ENCODE peak calls at places on chromosomes 16 and 17, in eight cellular contexts. T, M, R, Y, N, U, F and P are unnamed samples.

GRCh38 chr17:17029938-17030337 is 12.3 kb upstream of the MPRIP start:
- DNase-seq in N (no peak), M (no peak), F (no peak), T (peak; percentile 6), R (no peak), U (no peak), Y (no peak), P (no peak)

GRCh38 chr17:56011406-56012131 is 141.7 kb upstream of the ANKFN1 start:
- DNase-seq in M (no peak), F (no peak), R (no peak), T (no peak), U (no peak), Y (no peak), N (no peak), P (no peak)

GRCh38 chr17:63929860-63930766 is 2.0 kb downstream of the CD79B start:
- DNase-seq in R (no peak), F (no peak), U (no peak), Y (no peak), M (peak; percentile 35), N (peak; percentile 57), T (no peak), P (no peak)

GRCh38 chr17:82830249-82830661 is 9.6 kb downstream of the ZNF750 start:
- DNase-seq in U (no peak), T (no peak), M (no peak), Y (no peak), R (no peak), N (no peak), F (no peak), P (no peak)

GRCh38 chr17:7478276-7479138 is 924 bp downstream of the ZBTB4 start:
- DNase-seq in N (no peak), U (no peak), R (peak; percentile 13), M (peak; percentile 72), F (peak; percentile 76), Y (no peak), T (peak; percentile 58), P (peak; percentile 85)

GRCh38 chr16:12545792-12546342 is 257.8 kb downstream of the CPPED1 start:
- DNase-seq in M (no peak), R (no peak), Y (no peak), F (no peak), T (no peak), U (no peak), N (peak; percentile 94), P (no peak)

GRCh38 chr16:19697756-19698318 is 20.2 kb downstream of the KNOP1 start:
- DNase-seq in Y (no peak), N (no peak), R (no peak), U (no peak), F (no peak), M (no peak), T (no peak), P (no peak)

GRCh38 chr16:87703835-87704375 is 61.9 kb downstream of the KLHDC4 start:
- DNase-seq in T (no peak), Y (no peak), F (no peak), N (no peak), U (no peak), R (no peak), M (no peak), P (no peak)

GRCh38 chr16:70331588-70332358 is 14.9 kb upstream of the DDX19A start:
- DNase-seq in F (peak; percentile 38), U (no peak), T (peak; percentile 18), R (peak; percentile 31), N (peak; percentile 34), M (peak; percentile 48), Y (no peak), P (no peak)

GRCh38 chr17:79338142-79338541 is 263.5 kb downstream of the ENGASE start:
- DNase-seq in U (no peak), R (no peak), T (peak; percentile 64), M (peak; percentile 36), F (peak; percentile 3), Y (peak; percentile 12), N (peak; percentile 38), P (no peak)

GRCh38 chr17:5241861-5242671 is 7.4 kb upstream of the SCIMP start:
- DNase-seq in N (peak; percentile 88), Y (peak; percentile 80), F (no peak), T (no peak), U (no peak), R (no peak), M (no peak), P (peak; percentile 23)

GRCh38 chr17:72916991-72917390 is 175.5 kb downstream of the SLC39A11 start:
- DNase-seq in F (no peak), N (no peak), T (no peak), U (no peak), R (no peak), Y (no peak), M (no peak), P (no peak)

GRCh38 chr17:15931394-15931793 is 13.5 kb upstream of the ADORA2B start:
- DNase-seq in T (no peak), R (peak; percentile 45), F (no peak), Y (no peak), U (no peak), M (no peak), N (no peak), P (no peak)

DNA sequence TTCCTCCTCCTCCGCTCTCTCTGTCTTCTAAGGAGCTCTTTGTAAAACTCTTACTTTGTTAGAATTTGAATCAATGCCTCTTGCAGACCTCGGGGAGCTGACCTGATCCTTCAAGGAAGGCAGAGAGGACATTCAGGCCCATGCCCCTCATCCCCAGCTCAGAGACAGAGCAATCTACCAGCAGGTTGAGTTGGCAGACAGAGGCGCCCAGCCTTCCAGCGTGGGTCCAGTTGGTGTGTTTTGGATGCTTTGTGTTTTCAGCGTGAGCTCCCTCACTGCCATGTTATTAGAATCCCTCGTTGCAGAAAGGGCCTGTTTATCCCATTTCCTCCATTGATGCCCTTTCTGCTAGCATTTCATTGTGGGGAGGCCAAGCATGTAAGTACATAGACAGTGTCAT is 167.1 kb downstream of the CMIP start:
- DNase-seq in U (no peak), Y (no peak), F (no peak), N (no peak), M (no peak), T (no peak), R (no peak), P (no peak)
- TF ChIP-seq EZH2phosphoT487 in U (no peak), Y (no peak), F (no peak), N (no peak), M (no peak), T (no peak), R (no peak), P (no peak)

DNA sequence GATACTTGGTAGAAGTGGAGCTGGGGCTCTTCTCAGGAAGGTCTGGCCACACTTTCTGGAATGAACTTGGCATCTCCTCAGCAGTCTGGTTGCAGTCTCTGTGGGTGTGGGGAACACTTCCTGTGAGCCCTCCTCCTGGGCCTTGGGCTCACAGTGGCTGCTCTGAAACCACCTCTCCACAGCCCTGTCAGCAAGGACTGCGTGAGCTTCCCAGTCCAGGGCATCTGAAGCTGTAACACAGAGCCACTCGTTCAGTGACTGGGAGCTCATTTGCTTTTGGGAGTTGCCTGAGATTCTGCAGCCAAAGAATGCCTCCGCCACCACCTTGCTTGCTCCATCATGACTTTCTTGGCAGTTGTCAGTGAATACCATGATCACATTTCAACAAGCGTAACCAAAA is 60.0 kb downstream of the CLEC16A start:
- DNase-seq in R (no peak), N (no peak), Y (no peak), M (no peak), F (peak; percentile 71), U (no peak), T (no peak), P (no peak)
- H3K27ac ChIP-seq in R (no peak overlapping the region), N (no peak overlapping the region), Y (no peak overlapping the region), M (no peak overlapping the region), F (peak overlapping the region; percentile 86), U (no peak overlapping the region), T (no peak overlapping the region), P (no peak overlapping the region)

GRCh38 chr16:11297492-11298142 is 16.5 kb upstream of the PRM1 start:
- DNase-seq in F (peak; percentile 65), T (peak; percentile 53), R (no peak), U (no peak), N (peak; percentile 96), Y (peak; percentile 94), M (peak; percentile 70), P (peak; percentile 74)
- TF ChIP-seq EZH2phosphoT487 in F (no peak), T (no peak), R (no peak), U (no peak), N (no peak), Y (no peak), M (no peak), P (no peak)

GRCh38 chr16:50302472-50303005 is 36.2 kb downstream of the ADCY7 start:
- DNase-seq in Y (no peak), T (no peak), M (no peak), R (no peak), U (no peak), F (no peak), N (no peak), P (no peak)

GRCh38 chr16:50303041-50303604 is 36.8 kb downstream of the ADCY7 start:
- DNase-seq in Y (no peak), R (no peak), U (no peak), M (no peak), T (no peak), F (no peak), N (no peak), P (no peak)

GRCh38 chr16:50305441-50306061 is 39.2 kb downstream of the ADCY7 start:
- DNase-seq in T (no peak), N (no peak), U (no peak), R (no peak), F (no peak), M (no peak), Y (no peak), P (no peak)

GRCh38 chr16:50304467-50305440 is 38.4 kb downstream of the ADCY7 start:
- DNase-seq in R (no peak), M (no peak), T (no peak), U (no peak), F (no peak), Y (no peak), N (no peak), P (no peak)

GRCh38 chr16:50303605-50304466 is 37.5 kb downstream of the ADCY7 start:
- DNase-seq in N (no peak), T (no peak), F (no peak), Y (no peak), U (no peak), M (no peak), R (no peak), P (no peak)
- H3K27ac ChIP-seq in N (no peak overlapping the region), T (no peak overlapping the region), F (no peak overlapping the region), Y (no peak overlapping the region), U (no peak overlapping the region), M (no peak overlapping the region), R (no peak overlapping the region), P (no peak overlapping the region)

GRCh38 chr17:29620779-29621500 is 1.8 kb downstream of the CORO6 start:
- DNase-seq in T (no peak), M (no peak), Y (no peak), N (no peak), U (no peak), F (no peak), R (no peak), P (no peak)

GRCh38 chr17:29618272-29619065 is 4.2 kb downstream of the CORO6 start:
- DNase-seq in Y (no peak), F (no peak), N (no peak), T (no peak), R (no peak), U (no peak), M (peak; percentile 72), P (no peak)

GRCh38 chr17:29617481-29618271 is 5.0 kb downstream of the CORO6 start:
- DNase-seq in R (peak; percentile 74), Y (peak; percentile 90), N (peak; percentile 87), U (peak; percentile 50), M (peak; percentile 86), F (peak; percentile 50), T (peak; percentile 83), P (peak; percentile 83)

GRCh38 chr17:29620271-29620670 is 2.4 kb downstream of the CORO6 start:
- DNase-seq in M (peak; percentile 58), R (peak; percentile 47), N (no peak), U (peak; percentile 33), T (no peak), F (peak; percentile 48), Y (no peak), P (no peak)

GRCh38 chr17:29619251-29619650 is 3.5 kb downstream of the CORO6 start:
- DNase-seq in R (no peak), Y (peak; percentile 31), U (no peak), M (peak; percentile 66), T (peak; percentile 57), F (peak; percentile 52), N (peak; percentile 45), P (no peak)
- TF ChIP-seq EZH2phosphoT487 in R (no peak), Y (no peak), U (no peak), M (no peak), T (no peak), F (no peak), N (no peak), P (no peak)